ENCODE peak calls at places on chromosomes 5 and 9, in four cellular contexts. H, Q, B and Z are unnamed samples.

GRCh38 chr5:132019337-132019736 is 7.9 kb upstream of the ACSL6 start:
- DNase-seq in Q (no peak), B (no peak), H (no peak), Z (no peak)

GRCh38 chr5:136364307-136364706 is 1.0 kb downstream of the TRPC7 start:
- DNase-seq in B (peak), H (no peak), Q (peak), Z (no peak)

GRCh38 chr5:150734579-150735384 is 24.0 kb downstream of the DCTN4 start:
- DNase-seq in H (no peak), Q (peak), B (no peak), Z (peak)

GRCh38 chr9:23379842-23380241 is 446.2 kb downstream of the ELAVL2 start:
- DNase-seq in B (no peak), H (no peak), Q (no peak), Z (no peak)

GRCh38 chr5:43101491-43101890 is 19.2 kb upstream of the ZNF131 start:
- DNase-seq in B (no peak), H (no peak), Q (no peak), Z (no peak)

GRCh38 chr9:125663127-125663526 is 43.9 kb downstream of the MAPKAP1 start:
- DNase-seq in H (no peak), Q (peak), B (no peak), Z (no peak)

GRCh38 chr9:120593955-120594277 is 13.9 kb upstream of the CDK5RAP2 start:
- DNase-seq in H (no peak), B (no peak), Q (no peak), Z (no peak)

GRCh38 chr5:73299665-73300435 is 126.9 kb downstream of the TMEM174 start:
- DNase-seq in Q (no peak), B (peak), H (no peak), Z (no peak)

GRCh38 chr5:10310073-10310779 is 2.5 kb upstream of the CMBL start:
- DNase-seq in B (no peak), H (peak), Q (peak), Z (no peak)

GRCh38 chr9:123350590-123351310 is 5.2 kb upstream of the CRB2 start:
- DNase-seq in B (no peak), H (no peak), Q (no peak), Z (no peak)

GRCh38 chr5:21807953-21808352 is 1045.2 kb downstream of the CDH12 start:
- DNase-seq in Q (no peak), B (no peak), H (no peak), Z (no peak)

GRCh38 chr9:95740217-95741004 is 135.1 kb upstream of the ERCC6L2 start:
- DNase-seq in B (no peak), H (no peak), Q (no peak), Z (no peak)

GRCh38 chr5:83576341-83576740 is 104.8 kb downstream of the VCAN start:
- DNase-seq in B (no peak), H (no peak), Q (no peak), Z (no peak)

GRCh38 chr5:149134778-149135169 is 6.5 kb upstream of the ABLIM3 start:
- DNase-seq in H (no peak), B (no peak), Q (no peak), Z (no peak)

GRCh38 chr9:14730367-14730958 is 7.9 kb upstream of the CER1 start:
- DNase-seq in Q (no peak), H (no peak), B (no peak), Z (no peak)

GRCh38 chr9:83503881-83504280 is 34.3 kb downstream of the FRMD3 start:
- DNase-seq in B (no peak), Q (no peak), H (no peak), Z (no peak)

GRCh38 chr9:13330396-13331004 is 51.0 kb upstream of the MPDZ start:
- DNase-seq in Q (no peak), H (no peak), B (peak), Z (no peak)
- TF ChIP-seq SMC3 in Q (no peak), H (no peak), B (no peak), Z (no peak)

GRCh38 chr5:58460727-58461286 is 921 bp upstream of the PLK2 start:
- DNase-seq in B (peak), Q (peak), H (peak), Z (peak)
- TF ChIP-seq POLR2AphosphoS5 in B (no peak), Q (no peak), H (no peak), Z (no peak)

GRCh38 chr5:66529182-66529581 is 67.0 kb upstream of the MAST4 start:
- DNase-seq in Q (no peak), B (no peak), H (no peak), Z (no peak)
- TF ChIP-seq SMC3 in Q (no peak), B (no peak), H (no peak), Z (no peak)

GRCh38 chr9:3059781-3060468 is 216.0 kb upstream of the PUM3 start:
- DNase-seq in Q (no peak), B (no peak), H (no peak), Z (no peak)
- TF ChIP-seq POLR2AphosphoS5 in Q (no peak), B (no peak), H (no peak), Z (no peak)

GRCh38 chr5:27472000-27472763 is 433.8 kb upstream of the CDH9 start:
- DNase-seq in Q (peak), B (peak), H (peak), Z (peak)

GRCh38 chr5:27474395-27474794 is 436.0 kb upstream of the CDH9 start:
- DNase-seq in H (no peak), B (no peak), Q (no peak), Z (no peak)

GRCh38 chr5:27474054-27474323 is 435.6 kb upstream of the CDH9 start:
- DNase-seq in H (no peak), Q (peak), B (no peak), Z (no peak)

GRCh38 chr5:27473300-27474053 is 435.1 kb upstream of the CDH9 start:
- DNase-seq in Q (peak), B (no peak), H (peak), Z (no peak)

DNA sequence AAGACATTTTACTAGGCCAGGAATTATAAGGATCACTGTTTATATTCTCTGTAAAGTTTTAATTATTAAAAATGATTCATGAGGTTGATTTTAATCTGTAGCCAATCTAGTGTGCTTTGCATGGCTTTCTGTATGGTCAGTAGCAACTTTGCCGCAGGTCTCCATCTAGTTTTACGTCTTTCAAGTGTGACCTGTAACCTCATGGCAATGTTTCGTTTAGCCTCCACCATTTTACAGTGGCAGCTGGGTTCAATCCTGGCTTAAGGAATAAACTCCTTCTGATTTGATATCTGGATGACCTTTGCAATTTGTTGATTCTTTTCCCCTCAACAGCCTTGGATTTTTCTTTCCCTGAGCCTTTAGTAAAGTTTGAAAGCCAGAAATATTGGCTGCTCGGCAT is 434.5 kb upstream of the CDH9 start:
- DNase-seq in Q (peak), H (peak), B (no peak), Z (no peak)
- TF ChIP-seq SMC3 in Q (no peak), H (no peak), B (no peak), Z (no peak)

GRCh38 chr5:137752873-137753226 is 1.3 kb downstream of the HNRNPA0 start:
- DNase-seq in Q (peak), B (no peak), H (peak), Z (no peak)

GRCh38 chr5:137754236-137754960 is at the start of gene HNRNPA0:
- DNase-seq in Q (peak), H (peak), B (peak), Z (peak)

GRCh38 chr5:137753986-137754235 is 252 bp downstream of the HNRNPA0 start:
- DNase-seq in Q (no peak), H (no peak), B (no peak), Z (no peak)

GRCh38 chr5:137751869-137752491 is 2.2 kb downstream of the HNRNPA0 start:
- DNase-seq in B (peak), Q (peak), H (peak), Z (no peak)

GRCh38 chr5:137753227-137753985 is 757 bp downstream of the HNRNPA0 start:
- DNase-seq in Q (no peak), H (no peak), B (peak), Z (no peak)
- TF ChIP-seq POLR2AphosphoS5 in Q (peak), H (no peak), B (no peak), Z (peak)

GRCh38 chr5:139966856-139967255 is 76.2 kb downstream of the NRG2 start:
- DNase-seq in B (no peak), H (no peak), Q (no peak), Z (no peak)

GRCh38 chr5:139964994-139965565 is 78.0 kb downstream of the NRG2 start:
- DNase-seq in B (no peak), H (no peak), Q (no peak), Z (no peak)

GRCh38 chr5:139968547-139969261 is 74.4 kb downstream of the NRG2 start:
- DNase-seq in H (peak), B (peak), Q (peak), Z (peak)

GRCh38 chr5:139969318-139969717 is 73.8 kb downstream of the NRG2 start:
- DNase-seq in Q (no peak), H (no peak), B (no peak), Z (no peak)

GRCh38 chr5:139967353-139967752 is 75.7 kb downstream of the NRG2 start:
- DNase-seq in Q (no peak), B (no peak), H (no peak), Z (no peak)
- TF ChIP-seq SMC3 in Q (no peak), B (no peak), H (no peak), Z (no peak)

GRCh38 chr5:151755383-151755782 is 3.0 kb downstream of the ATOX1 start:
- DNase-seq in Q (peak), B (no peak), H (peak), Z (no peak)

GRCh38 chr5:151758430-151759241 is at the start of gene ATOX1:
- DNase-seq in H (peak), Q (peak), B (peak), Z (peak)

GRCh38 chr5:151751593-151751992 is 6.8 kb downstream of the ATOX1 start:
- DNase-seq in B (no peak), Q (no peak), H (no peak), Z (no peak)

GRCh38 chr5:151758141-151758429 is 346 bp downstream of the ATOX1 start:
- DNase-seq in B (no peak), H (no peak), Q (peak), Z (no peak)

GRCh38 chr5:151757233-151758140 is 944 bp downstream of the ATOX1 start:
- DNase-seq in Q (peak), H (no peak), B (no peak), Z (no peak)
- TF ChIP-seq POLR2AphosphoS5 in Q (no peak), H (no peak), B (no peak), Z (no peak)

GRCh38 chr5:51099173-51099853 is 283.9 kb upstream of the ISL1 start:
- DNase-seq in H (no peak), B (no peak), Q (peak), Z (no peak)
- TF ChIP-seq SMC3 in H (no peak), B (no peak), Q (no peak), Z (no peak)

DNA sequence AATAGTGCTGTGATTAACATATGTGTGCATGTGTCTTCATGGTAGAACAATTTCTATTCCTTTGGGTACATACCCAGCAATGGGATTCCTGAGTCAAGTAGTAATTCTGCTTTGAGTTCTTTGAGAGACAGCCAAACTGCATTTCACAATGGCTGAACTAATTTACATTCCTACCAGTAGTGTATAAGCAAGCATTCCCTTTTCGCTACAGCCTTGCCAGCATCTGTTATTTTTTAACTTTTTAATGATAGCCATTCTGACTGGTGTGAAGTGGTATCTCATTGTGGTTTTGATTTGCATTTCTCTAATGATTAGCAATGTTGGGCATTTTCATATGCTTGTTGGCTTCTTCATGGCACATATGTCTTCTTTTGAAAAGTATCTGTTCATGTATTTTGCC is 308.5 kb downstream of the ARRDC3 start:
- DNase-seq in H (peak), B (no peak), Q (no peak), Z (peak)
- TF ChIP-seq POLR2AphosphoS5 in H (no peak), B (no peak), Q (no peak), Z (no peak)